ENCODE peak calls at places on chromosomes 2 and 18, in ten cellular contexts. Z, A, I, F, S, B, W, K, U and E are unnamed samples.

GRCh38 chr18:57430166-57430958 is 4.8 kb upstream of the ONECUT2 start:
- DNase-seq in Z (no peak), A (no peak), I (no peak), F (no peak), S (no peak), B (no peak), W (no peak), K (no peak), U (no peak), E (no peak)

GRCh38 chr2:157787364-157787938 is 88.7 kb downstream of the ACVR1 start:
- DNase-seq in Z (no peak), A (no peak), I (no peak), F (no peak), S (no peak), B (no peak), W (no peak), K (no peak), U (no peak), E (no peak)

GRCh38 chr2:36329746-36330145 is 25.8 kb upstream of the CRIM1 start:
- DNase-seq in Z (no peak), A (no peak), I (no peak), F (no peak), S (no peak), B (peak; percentile 89), W (no peak), K (peak; percentile 52), U (no peak), E (peak; percentile 38)

GRCh38 chr2:12727085-12727484 is 10.3 kb downstream of the TRIB2 start:
- DNase-seq in Z (no peak), A (no peak), I (no peak), F (no peak), S (no peak), B (no peak), W (peak; percentile 44), K (no peak), U (no peak), E (no peak)

GRCh38 chr2:210954508-210954907 is 398.1 kb downstream of the CPS1 start:
- DNase-seq in Z (no peak), A (no peak), I (no peak), F (no peak), S (no peak), B (no peak), W (no peak), K (no peak), U (no peak), E (no peak)

GRCh38 chr2:50347355-50348044 is 684.4 kb downstream of the NRXN1 start:
- DNase-seq in Z (no peak), A (no peak), I (no peak), F (peak; percentile 57), S (no peak), B (peak; percentile 1), W (no peak), K (no peak), U (no peak), E (peak; percentile 27)

GRCh38 chr2:71863338-71863737 is 284.3 kb downstream of the CYP26B1 start:
- DNase-seq in Z (no peak), A (no peak), I (no peak), F (no peak), S (no peak), B (no peak), W (no peak), K (no peak), U (no peak), E (no peak)

GRCh38 chr2:200761168-200761715 is 50.5 kb upstream of the BZW1 start:
- DNase-seq in Z (no peak), A (no peak), I (no peak), F (no peak), S (no peak), B (peak; percentile 53), W (no peak), K (no peak), U (no peak), E (no peak)

GRCh38 chr2:181575650-181576025 is 81.3 kb downstream of the CERKL start:
- DNase-seq in Z (no peak), A (no peak), I (no peak), F (no peak), S (no peak), B (no peak), W (no peak), K (no peak), U (no peak), E (no peak)

GRCh38 chr2:17996978-17997377 is 118.5 kb downstream of the KCNS3 start:
- DNase-seq in Z (no peak), A (no peak), I (no peak), F (no peak), S (no peak), B (no peak), W (no peak), K (no peak), U (no peak), E (no peak)

GRCh38 chr2:33111002-33111446 is 164.3 kb downstream of the LTBP1 start:
- DNase-seq in Z (no peak), A (no peak), I (no peak), F (no peak), S (no peak), B (peak; percentile 39), W (no peak), K (no peak), U (no peak), E (peak; percentile 87)

GRCh38 chr2:138202762-138203161 is 238.5 kb downstream of the HNMT start:
- DNase-seq in Z (no peak), A (no peak), I (no peak), F (no peak), S (no peak), B (no peak), W (no peak), K (no peak), U (no peak), E (no peak)

GRCh38 chr2:206480161-206480560 is 36.8 kb downstream of the ADAM23 start:
- DNase-seq in Z (no peak), A (no peak), I (no peak), F (no peak), S (no peak), B (peak; percentile 20), W (no peak), K (no peak), U (no peak), E (peak; percentile 28)

GRCh38 chr2:25912851-25913695 is 34.8 kb upstream of the ASXL2 start:
- DNase-seq in Z (peak; percentile 58), A (no peak), I (no peak), F (no peak), S (no peak), B (peak; percentile 65), W (no peak), K (no peak), U (no peak), E (peak; percentile 60)

DNA sequence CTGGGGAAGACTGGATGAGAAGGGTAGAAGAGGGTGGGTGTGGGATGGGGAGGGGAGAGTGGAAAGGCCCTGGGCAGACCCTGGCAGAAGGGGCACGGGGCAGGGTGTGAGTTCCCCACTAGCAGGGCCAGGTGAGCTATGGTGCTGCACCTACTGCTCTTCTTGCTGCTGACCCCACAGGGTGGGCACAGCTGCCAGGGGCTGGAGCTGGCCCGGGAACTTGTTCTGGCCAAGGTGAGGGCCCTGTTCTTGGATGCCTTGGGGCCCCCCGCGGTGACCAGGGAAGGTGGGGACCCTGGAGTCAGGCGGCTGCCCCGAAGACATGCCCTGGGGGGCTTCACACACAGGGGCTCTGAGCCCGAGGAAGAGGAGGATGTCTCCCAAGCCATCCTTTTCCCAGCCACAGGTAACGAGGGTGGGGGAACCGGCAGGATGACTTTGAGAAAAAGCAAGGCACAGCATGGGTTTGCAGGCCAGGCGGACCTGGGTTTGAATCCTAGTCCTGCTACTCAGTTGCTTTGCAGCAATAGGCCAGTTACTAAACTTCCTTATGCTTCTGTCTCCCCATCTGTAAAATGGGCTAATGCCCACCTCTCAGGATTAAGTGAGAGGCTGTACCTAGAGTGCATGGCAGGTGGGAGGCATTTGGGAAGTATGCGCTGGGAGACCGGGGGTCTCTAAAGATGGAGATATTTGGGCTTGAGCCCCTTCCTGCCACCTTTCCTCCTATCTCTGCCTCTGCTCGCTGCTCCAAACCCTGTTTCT is at the start of gene INHA:
- DNase-seq in Z (no peak), A (no peak), I (no peak), F (no peak), S (no peak), B (no peak), W (no peak), K (no peak), U (no peak), E (no peak)
- H3K4me3 ChIP-seq in Z (peak within 1 kb of the TSS; percentile 81), A (peak within 1 kb of the TSS; percentile 66), I (no peak within 1 kb of the TSS), F (peak within 1 kb of the TSS; percentile 66), S (peak within 1 kb of the TSS; percentile 17), B (peak within 1 kb of the TSS; percentile 79), W (no peak within 1 kb of the TSS), K (peak within 1 kb of the TSS; percentile 92), U (no peak within 1 kb of the TSS), E (peak within 1 kb of the TSS; percentile 83)

GRCh38 chr2:67399144-67399543 is 2.0 kb downstream of the ETAA1 start:
- DNase-seq in Z (no peak), A (no peak), I (no peak), F (no peak), S (no peak), B (no peak), W (no peak), K (peak; percentile 18), U (no peak), E (no peak)
- H3K4me1 ChIP-seq in Z (no peaks in the 10 kb centered on the region), A (peaks cover 17% of the 10 kb centered on the region), I (peaks cover 5% of the 10 kb centered on the region), F (peaks cover 7% of the 10 kb centered on the region), S (peaks cover 2% of the 10 kb centered on the region), B (peaks cover 47% of the 10 kb centered on the region), W (peaks cover 37% of the 10 kb centered on the region), K (peaks cover 52% of the 10 kb centered on the region), U (peaks cover 9% of the 10 kb centered on the region), E (peaks cover 50% of the 10 kb centered on the region)

GRCh38 chr2:233085839-233086150 is 25.7 kb downstream of the INPP5D start:
- DNase-seq in Z (no peak), A (no peak), I (no peak), F (no peak), S (no peak), B (no peak), W (no peak), K (no peak), U (no peak), E (no peak)

GRCh38 chr2:233085037-233085838 is 25.1 kb downstream of the INPP5D start:
- DNase-seq in Z (no peak), A (no peak), I (no peak), F (peak; percentile 24), S (no peak), B (no peak), W (no peak), K (no peak), U (no peak), E (no peak)

GRCh38 chr2:233082934-233083755 is 23.0 kb downstream of the INPP5D start:
- DNase-seq in Z (no peak), A (no peak), I (no peak), F (peak; percentile 41), S (no peak), B (no peak), W (no peak), K (no peak), U (no peak), E (no peak)

GRCh38 chr2:233083782-233084181 is 23.6 kb downstream of the INPP5D start:
- DNase-seq in Z (no peak), A (no peak), I (no peak), F (no peak), S (no peak), B (no peak), W (no peak), K (no peak), U (no peak), E (no peak)

GRCh38 chr2:233084488-233084887 is 24.3 kb downstream of the INPP5D start:
- DNase-seq in Z (no peak), A (peak; percentile 72), I (peak; percentile 51), F (peak; percentile 80), S (peak; percentile 72), B (no peak), W (peak; percentile 72), K (no peak), U (peak; percentile 88), E (no peak)
- H3K4me3 ChIP-seq in Z (no peak overlapping the region), A (no peak overlapping the region), I (no peak overlapping the region), F (no peak overlapping the region), S (no peak overlapping the region), B (no peak overlapping the region), W (no peak overlapping the region), K (no peak overlapping the region), U (peak overlapping the region; percentile 72), E (no peak overlapping the region)

GRCh38 chr18:8721716-8722115 is 16.4 kb downstream of the MTCL1 start:
- DNase-seq in Z (no peak), A (no peak), I (no peak), F (no peak), S (no peak), B (peak; percentile 69), W (no peak), K (no peak), U (no peak), E (peak; percentile 37)
- H3K4me1 ChIP-seq in Z (peaks cover 12% of the 10 kb centered on the region), A (no peaks in the 10 kb centered on the region), I (no peaks in the 10 kb centered on the region), F (peaks cover 36% of the 10 kb centered on the region), S (peaks cover 12% of the 10 kb centered on the region), B (peaks cover 9% of the 10 kb centered on the region), W (no peaks in the 10 kb centered on the region), K (peaks cover 80% of the 10 kb centered on the region), U (no peaks in the 10 kb centered on the region), E (no peaks in the 10 kb centered on the region)